ENCODE peak calls at places on chromosome 5, in six cellular contexts. Z is naive thymus-derived CD4-positive, alpha-beta T cell; D is right lobe of liver; F is NCI-H774; N is stimulated activated CD4-positive, alpha-beta T cell treated with anti-CD3 and anti-CD28 coated beads, Interleukin-1b, Interleukin-23, amount 100 ng/mL, for 1 hour; J is NCI-H524 treated with DMSO at 0.1 percent for 48 hours. I is an unnamed sample.

GRCh38 chr5:57692582-57693487 is 210.2 kb upstream of the ACTBL2 start:
- DNase-seq in Z (no peak), D (peak; percentile 84), F (no peak), N (no peak), J (no peak), I (peak; percentile 85)

GRCh38 chr5:180067986-180068385 is 3.6 kb downstream of the RNF130 start:
- DNase-seq in Z (no peak), D (no peak), F (no peak), N (no peak), J (no peak), I (no peak)

GRCh38 chr5:6717687-6718086 is 4.5 kb downstream of the TENT4A start:
- DNase-seq in Z (no peak), D (no peak), F (no peak), N (no peak), J (no peak), I (no peak)

GRCh38 chr5:137989419-137989818 is 43.5 kb downstream of the FAM13B start:
- DNase-seq in Z (no peak), D (no peak), F (no peak), N (no peak), J (no peak), I (no peak)

GRCh38 chr5:7415948-7416535 is 20.1 kb downstream of the ADCY2 start:
- DNase-seq in Z (no peak), D (no peak), F (no peak), N (no peak), J (no peak), I (no peak)

GRCh38 chr5:17315710-17316221 is 98.3 kb downstream of the BASP1 start:
- DNase-seq in Z (no peak), D (no peak), F (no peak), N (no peak), J (no peak), I (peak; percentile 71)

GRCh38 chr5:56272765-56273164 is 39.6 kb upstream of the ANKRD55 start:
- DNase-seq in Z (no peak), D (no peak), F (no peak), N (no peak), J (no peak), I (no peak)

GRCh38 chr5:38666668-38667498 is 110.4 kb upstream of the LIFR start:
- DNase-seq in Z (no peak), D (peak; percentile 46), F (no peak), N (no peak), J (no peak), I (peak; percentile 45)

GRCh38 chr5:107558951-107559350 is 111.8 kb downstream of the EFNA5 start:
- DNase-seq in Z (no peak), D (no peak), F (no peak), N (no peak), J (peak; percentile 64), I (no peak)

GRCh38 chr5:79536193-79536906 is 22.4 kb upstream of the HOMER1 start:
- DNase-seq in Z (no peak), D (no peak), F (no peak), N (no peak), J (peak; percentile 89), I (no peak)

GRCh38 chr5:176742246-176743105 is 67.9 kb upstream of the UNC5A start:
- DNase-seq in Z (no peak), D (peak; percentile 26), F (no peak), N (no peak), J (no peak), I (no peak)